ENCODE peak calls at places on chromosomes 5 and 9, in six cellular contexts. One of them, this sample, is unnamed.

GRCh38 chr5:151475378-151475777 is 28.0 kb downstream of the SLC36A1 start:
- DNase-seq in H54: no peak
- DNase-seq in NB4: no peak
- DNase-seq in A549: no peak
- DNase-seq in IMR-90: no peak
- DNase-seq in adrenal gland: no peak
- DNase-seq in this sample: no peak

GRCh38 chr9:20598367-20598766 is 23.9 kb downstream of the MLLT3 start:
- DNase-seq in H54: no peak
- DNase-seq in NB4: no peak
- DNase-seq in A549: no peak
- DNase-seq in IMR-90: no peak
- DNase-seq in adrenal gland: no peak
- DNase-seq in this sample: no peak

GRCh38 chr5:96151891-96152290 is 190.2 kb upstream of the ELL2 start:
- DNase-seq in H54: no peak
- DNase-seq in NB4: peak
- DNase-seq in A549: no peak
- DNase-seq in IMR-90: peak
- DNase-seq in adrenal gland: no peak
- DNase-seq in this sample: no peak

GRCh38 chr5:115507682-115508081 is 36.9 kb downstream of the FEM1C start:
- DNase-seq in H54: no peak
- DNase-seq in NB4: no peak
- DNase-seq in A549: no peak
- DNase-seq in IMR-90: peak
- DNase-seq in adrenal gland: no peak
- DNase-seq in this sample: no peak

GRCh38 chr5:123088031-123088805 is 823 bp upstream of the PRDM6 start:
- DNase-seq in H54: no peak
- DNase-seq in NB4: no peak
- DNase-seq in A549: no peak
- DNase-seq in IMR-90: no peak
- DNase-seq in adrenal gland: no peak
- DNase-seq in this sample: no peak

GRCh38 chr9:6739218-6739617 is 18.6 kb upstream of the KDM4C start:
- DNase-seq in H54: no peak
- DNase-seq in NB4: peak
- DNase-seq in A549: peak
- DNase-seq in IMR-90: peak
- DNase-seq in adrenal gland: no peak
- DNase-seq in this sample: peak

GRCh38 chr9:111016046-111017026 is 21.9 kb downstream of the LPAR1 start:
- DNase-seq in H54: no peak
- DNase-seq in NB4: peak
- DNase-seq in A549: no peak
- DNase-seq in IMR-90: peak
- DNase-seq in adrenal gland: no peak
- DNase-seq in this sample: peak

GRCh38 chr5:29939988-29940387 is 1253.5 kb upstream of the CDH6 start:
- DNase-seq in H54: no peak
- DNase-seq in NB4: no peak
- DNase-seq in A549: no peak
- DNase-seq in IMR-90: no peak
- DNase-seq in adrenal gland: no peak
- DNase-seq in this sample: no peak

GRCh38 chr9:131432050-131432449 is 38.2 kb downstream of the PRRC2B start:
- DNase-seq in H54: no peak
- DNase-seq in NB4: no peak
- DNase-seq in A549: no peak
- DNase-seq in IMR-90: no peak
- DNase-seq in adrenal gland: peak
- DNase-seq in this sample: no peak

GRCh38 chr5:136208946-136209345 is 16.0 kb upstream of the SMIM32 start:
- DNase-seq in H54: no peak
- DNase-seq in NB4: peak
- DNase-seq in A549: no peak
- DNase-seq in IMR-90: no peak
- DNase-seq in adrenal gland: no peak
- DNase-seq in this sample: no peak

GRCh38 chr5:54758038-54758437 is 227.4 kb downstream of the ESM1 start:
- DNase-seq in H54: no peak
- DNase-seq in NB4: no peak
- DNase-seq in A549: no peak
- DNase-seq in IMR-90: peak
- DNase-seq in adrenal gland: no peak
- DNase-seq in this sample: no peak

GRCh38 chr5:180555168-180555921 is 36.0 kb downstream of the SCGB3A1 start:
- DNase-seq in H54: no peak
- DNase-seq in NB4: no peak
- DNase-seq in A549: peak
- DNase-seq in IMR-90: peak
- DNase-seq in adrenal gland: no peak
- DNase-seq in this sample: peak

GRCh38 chr9:133529874-133530273 is 4.6 kb upstream of the ADAMTSL2 start:
- DNase-seq in H54: no peak
- DNase-seq in NB4: no peak
- DNase-seq in A549: no peak
- DNase-seq in IMR-90: no peak
- DNase-seq in adrenal gland: no peak
- DNase-seq in this sample: no peak

GRCh38 chr5:135323227-135323626 is 75.8 kb downstream of the MACROH2A1 start:
- DNase-seq in H54: no peak
- DNase-seq in NB4: no peak
- DNase-seq in A549: no peak
- DNase-seq in IMR-90: no peak
- DNase-seq in adrenal gland: no peak
- DNase-seq in this sample: no peak

GRCh38 chr5:161096591-161096990 is 244.6 kb upstream of the ATP10B start:
- DNase-seq in H54: no peak
- DNase-seq in NB4: no peak
- DNase-seq in A549: no peak
- DNase-seq in IMR-90: no peak
- DNase-seq in adrenal gland: no peak
- DNase-seq in this sample: no peak

GRCh38 chr5:120564013-120564412 is 99.9 kb downstream of the PRR16 start:
- DNase-seq in H54: no peak
- DNase-seq in NB4: no peak
- DNase-seq in A549: no peak
- DNase-seq in IMR-90: no peak
- DNase-seq in adrenal gland: no peak
- DNase-seq in this sample: no peak

GRCh38 chr9:105737205-105737604 is 42.9 kb downstream of the TMEM38B start:
- DNase-seq in H54: no peak
- DNase-seq in NB4: no peak
- DNase-seq in A549: no peak
- DNase-seq in IMR-90: no peak
- DNase-seq in adrenal gland: no peak
- DNase-seq in this sample: no peak

GRCh38 chr5:138544171-138545134 is 1.4 kb upstream of the ETF1 start:
- DNase-seq in H54: no peak
- DNase-seq in NB4: peak
- DNase-seq in A549: no peak
- DNase-seq in IMR-90: peak
- DNase-seq in adrenal gland: peak
- DNase-seq in this sample: peak

GRCh38 chr9:93209097-93209496 is 25.2 kb downstream of the WNK2 start:
- DNase-seq in H54: no peak
- DNase-seq in NB4: no peak
- DNase-seq in A549: no peak
- DNase-seq in IMR-90: no peak
- DNase-seq in adrenal gland: no peak
- DNase-seq in this sample: no peak

GRCh38 chr9:115650768-115651167 is 502.8 kb upstream of the PAPPA start:
- DNase-seq in H54: no peak
- DNase-seq in NB4: no peak
- DNase-seq in A549: no peak
- DNase-seq in IMR-90: peak
- DNase-seq in adrenal gland: no peak
- DNase-seq in this sample: no peak

GRCh38 chr5:10762776-10763500 is 1.9 kb upstream of the DAP start:
- DNase-seq in H54: no peak
- DNase-seq in NB4: no peak
- DNase-seq in A549: no peak
- DNase-seq in IMR-90: peak
- DNase-seq in adrenal gland: no peak
- DNase-seq in this sample: peak

GRCh38 chr5:168001311-168001710 is 290.1 kb upstream of the WWC1 start:
- DNase-seq in H54: no peak
- DNase-seq in NB4: no peak
- DNase-seq in A549: no peak
- DNase-seq in IMR-90: no peak
- DNase-seq in adrenal gland: no peak
- DNase-seq in this sample: no peak

GRCh38 chr5:98997000-98997399 is 68.2 kb upstream of the CHD1 start:
- DNase-seq in H54: peak
- DNase-seq in NB4: no peak
- DNase-seq in A549: no peak
- DNase-seq in IMR-90: peak
- DNase-seq in adrenal gland: no peak
- DNase-seq in this sample: no peak

GRCh38 chr5:59525957-59526356 is 367.6 kb downstream of the PDE4D start:
- DNase-seq in H54: no peak
- DNase-seq in NB4: no peak
- DNase-seq in A549: no peak
- DNase-seq in IMR-90: peak
- DNase-seq in adrenal gland: no peak
- DNase-seq in this sample: no peak

GRCh38 chr5:139308797-139309196 is 15.3 kb downstream of the MATR3 start:
- DNase-seq in H54: no peak
- DNase-seq in NB4: no peak
- DNase-seq in A549: no peak
- DNase-seq in IMR-90: no peak
- DNase-seq in adrenal gland: no peak
- DNase-seq in this sample: no peak

GRCh38 chr5:110663525-110663924 is 62.9 kb downstream of the TMEM232 start:
- DNase-seq in H54: no peak
- DNase-seq in NB4: peak
- DNase-seq in A549: no peak
- DNase-seq in IMR-90: no peak
- DNase-seq in adrenal gland: no peak
- DNase-seq in this sample: no peak

GRCh38 chr5:141850183-141850768 is 27.9 kb downstream of the PCDH1 start:
- DNase-seq in H54: peak
- DNase-seq in NB4: no peak
- DNase-seq in A549: peak
- DNase-seq in IMR-90: peak
- DNase-seq in adrenal gland: peak
- DNase-seq in this sample: no peak

GRCh38 chr9:38687389-38687842 is 32.5 kb downstream of the FAM240B start:
- DNase-seq in H54: no peak
- DNase-seq in NB4: no peak
- DNase-seq in A549: peak
- DNase-seq in IMR-90: no peak
- DNase-seq in adrenal gland: peak
- DNase-seq in this sample: no peak

GRCh38 chr5:139788294-139788875 is 7.2 kb upstream of the PSD2 start:
- DNase-seq in H54: no peak
- DNase-seq in NB4: no peak
- DNase-seq in A549: no peak
- DNase-seq in IMR-90: no peak
- DNase-seq in adrenal gland: no peak
- DNase-seq in this sample: no peak

GRCh38 chr5:88049737-88050136 is 218.9 kb downstream of the TMEM161B start:
- DNase-seq in H54: no peak
- DNase-seq in NB4: no peak
- DNase-seq in A549: no peak
- DNase-seq in IMR-90: no peak
- DNase-seq in adrenal gland: no peak
- DNase-seq in this sample: no peak
- TF ChIP-seq POLR2A in H54: no peak
- TF ChIP-seq POLR2A in NB4: no peak
- TF ChIP-seq POLR2A in A549: no peak
- TF ChIP-seq POLR2A in IMR-90: no peak
- TF ChIP-seq POLR2A in adrenal gland: no peak
- TF ChIP-seq POLR2A in this sample: no peak

DNA sequence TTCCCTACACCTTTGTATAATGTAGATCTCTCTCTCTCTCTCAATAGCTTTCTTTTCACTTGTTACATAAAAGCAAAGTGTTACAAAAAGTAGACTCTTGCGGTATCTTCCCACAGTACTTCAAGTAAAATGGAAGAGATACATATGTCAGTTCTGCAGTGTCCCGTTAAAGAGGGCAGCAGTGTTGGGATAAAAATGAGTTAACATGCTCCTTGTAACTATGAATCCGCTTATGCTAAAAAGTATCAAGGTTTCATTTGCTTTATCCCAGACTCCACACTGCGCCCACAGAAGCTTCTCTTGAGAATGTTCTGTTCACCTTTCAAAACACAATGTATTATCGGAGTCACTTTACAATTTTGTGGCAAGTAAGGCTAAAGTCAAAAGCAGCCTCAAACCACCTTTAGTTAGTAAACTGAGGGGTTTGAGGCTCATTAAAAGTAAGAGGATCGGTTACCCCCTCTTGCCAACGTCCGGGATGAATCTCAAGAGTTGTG is 782 bp downstream of the PTAR1 start:
- DNase-seq in H54: no peak
- DNase-seq in NB4: no peak
- DNase-seq in A549: no peak
- DNase-seq in IMR-90: no peak
- DNase-seq in adrenal gland: no peak
- DNase-seq in this sample: peak
- TF ChIP-seq POLR2A in H54: no peak
- TF ChIP-seq POLR2A in NB4: no peak
- TF ChIP-seq POLR2A in A549: no peak
- TF ChIP-seq POLR2A in IMR-90: no peak
- TF ChIP-seq POLR2A in adrenal gland: no peak
- TF ChIP-seq POLR2A in this sample: no peak

GRCh38 chr5:67363963-67364362 is 167.4 kb upstream of the CD180 start:
- DNase-seq in H54: no peak
- DNase-seq in NB4: no peak
- DNase-seq in A549: no peak
- DNase-seq in IMR-90: no peak
- DNase-seq in adrenal gland: no peak
- DNase-seq in this sample: no peak

GRCh38 chr5:67358186-67358585 is 161.6 kb upstream of the CD180 start:
- DNase-seq in H54: no peak
- DNase-seq in NB4: no peak
- DNase-seq in A549: no peak
- DNase-seq in IMR-90: no peak
- DNase-seq in adrenal gland: no peak
- DNase-seq in this sample: no peak

GRCh38 chr5:67363195-67363594 is 166.6 kb upstream of the CD180 start:
- DNase-seq in H54: no peak
- DNase-seq in NB4: no peak
- DNase-seq in A549: no peak
- DNase-seq in IMR-90: no peak
- DNase-seq in adrenal gland: no peak
- DNase-seq in this sample: peak

GRCh38 chr5:67361932-67362729 is 165.5 kb upstream of the CD180 start:
- DNase-seq in H54: no peak
- DNase-seq in NB4: no peak
- DNase-seq in A549: no peak
- DNase-seq in IMR-90: no peak
- DNase-seq in adrenal gland: no peak
- DNase-seq in this sample: no peak

GRCh38 chr5:67360047-67360446 is 163.4 kb upstream of the CD180 start:
- DNase-seq in H54: no peak
- DNase-seq in NB4: no peak
- DNase-seq in A549: no peak
- DNase-seq in IMR-90: no peak
- DNase-seq in adrenal gland: no peak
- DNase-seq in this sample: no peak
- TF ChIP-seq POLR2A in H54: no peak
- TF ChIP-seq POLR2A in NB4: no peak
- TF ChIP-seq POLR2A in A549: no peak
- TF ChIP-seq POLR2A in IMR-90: no peak
- TF ChIP-seq POLR2A in adrenal gland: no peak
- TF ChIP-seq POLR2A in this sample: no peak

GRCh38 chr9:137670391-137671195 is 51.8 kb downstream of the EHMT1 start:
- DNase-seq in H54: no peak
- DNase-seq in NB4: no peak
- DNase-seq in A549: no peak
- DNase-seq in IMR-90: no peak
- DNase-seq in adrenal gland: peak
- DNase-seq in this sample: peak
- TF ChIP-seq POLR2A in H54: no peak
- TF ChIP-seq POLR2A in NB4: no peak
- TF ChIP-seq POLR2A in A549: no peak
- TF ChIP-seq POLR2A in IMR-90: no peak
- TF ChIP-seq POLR2A in adrenal gland: peak
- TF ChIP-seq POLR2A in this sample: no peak

This sample was measured in erythroblast.